ENCODE peak calls at places on chromosomes 2 and 18, in nine cellular contexts. D is CD8-positive, alpha-beta T cell; Y is RWPE1; P is AG04449; F is HepG2; J is ovary; N is PC-9; W is MCF 10A; B is astrocyte of the spinal cord. V is an unnamed sample.

GRCh38 chr2:68878071-68878711 is 7.0 kb upstream of the BMP10 start:
- DNase-seq in F (no peak), P (no peak), D (no peak), W (no peak), N (no peak), B (no peak), J (no peak), Y (no peak), V (no peak)

GRCh38 chr2:18455256-18455862 is 105.1 kb downstream of the RDH14 start:
- DNase-seq in B (peak; percentile 62), Y (peak; percentile 24), N (no peak), J (no peak), P (peak; percentile 70), W (peak; percentile 17), D (no peak), F (peak; percentile 13), V (no peak)

GRCh38 chr18:46167971-46168370 is 63.8 kb downstream of the HAUS1 start:
- DNase-seq in D (no peak), N (peak; percentile 50), W (no peak), P (no peak), Y (no peak), B (no peak), F (no peak), J (no peak), V (no peak)

GRCh38 chr2:178947006-178947405 is 102.9 kb downstream of the CCDC141 start:
- DNase-seq in N (no peak), P (no peak), Y (no peak), F (no peak), J (no peak), D (no peak), B (no peak), W (no peak), V (no peak)

GRCh38 chr2:68607837-68608236 is 35.5 kb upstream of the PROKR1 start:
- DNase-seq in D (no peak), Y (no peak), P (no peak), N (no peak), B (no peak), J (no peak), F (no peak), W (no peak), V (no peak)

GRCh38 chr2:212021947-212022346 is 516.7 kb downstream of the ERBB4 start:
- DNase-seq in N (no peak), F (peak; percentile 7), W (peak; percentile 36), P (no peak), B (peak; percentile 66), Y (no peak), D (no peak), J (no peak), V (no peak)

GRCh38 chr2:180050246-180050645 is 43.1 kb upstream of the CWC22 start:
- DNase-seq in P (no peak), D (no peak), B (no peak), F (no peak), J (no peak), Y (no peak), N (no peak), W (peak; percentile 23), V (no peak)

GRCh38 chr2:198913394-198914152 is 544.2 kb downstream of the SATB2 start:
- DNase-seq in D (no peak), N (no peak), W (no peak), F (no peak), J (no peak), B (no peak), Y (no peak), P (peak; percentile 3), V (no peak)

GRCh38 chr18:57624988-57625387 is 3.4 kb upstream of the NARS1 start:
- DNase-seq in N (peak; percentile 55), F (no peak), P (no peak), Y (peak; percentile 8), J (no peak), D (no peak), B (peak; percentile 57), W (peak; percentile 11), V (peak; percentile 31)

DNA sequence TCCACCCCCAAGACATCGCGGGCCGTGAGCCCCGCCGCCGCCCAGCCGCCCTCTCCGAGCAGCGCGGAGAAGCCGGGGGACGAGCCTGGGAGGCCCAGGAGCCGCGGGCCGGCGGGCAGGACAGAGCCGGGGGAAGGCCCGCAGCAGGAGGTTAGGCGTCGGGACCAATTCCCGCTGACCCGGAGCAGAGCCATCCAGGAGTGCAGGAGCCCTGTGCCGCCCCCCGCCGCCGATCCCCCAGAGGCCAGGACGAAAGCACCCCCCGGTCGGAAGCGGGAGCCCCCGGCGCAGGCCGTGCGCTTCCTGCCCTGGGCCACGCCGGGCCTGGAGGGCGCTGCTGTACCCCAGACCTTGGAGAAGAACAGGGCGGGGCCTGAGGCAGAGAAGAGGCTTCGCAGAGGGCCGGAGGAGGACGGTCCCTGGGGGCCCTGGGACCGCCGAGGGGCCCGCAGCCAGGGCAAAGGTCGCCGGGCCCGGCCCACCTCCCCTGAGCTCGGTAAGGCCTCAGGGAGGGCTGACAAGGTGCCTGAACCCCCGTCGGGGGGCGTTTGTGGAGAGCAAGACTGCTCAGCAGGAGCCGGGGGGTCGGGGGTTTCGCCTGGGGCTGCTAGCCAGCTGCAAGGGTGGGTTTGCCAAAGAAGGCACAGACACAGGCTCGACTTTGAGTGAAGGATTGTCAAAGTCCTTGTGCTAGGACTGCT is 14.3 kb downstream of the SPEG start:
- DNase-seq in Y (no peak), F (no peak), W (no peak), J (no peak), B (no peak), N (no peak), P (no peak), D (peak; percentile 16), V (no peak)
- TF ChIP-seq CTCF in Y (no peak), F (peak; percentile 35), W (no peak), J (no peak), B (no peak), N (no peak), P (no peak), D (no peak), V (no peak)

GRCh38 chr18:48139427-48140347 is 209.2 kb upstream of the SMAD2 start:
- DNase-seq in W (peak; percentile 85), Y (no peak), D (no peak), J (peak; percentile 79), F (no peak), N (peak; percentile 74), B (no peak), P (no peak), V (no peak)

GRCh38 chr18:48136544-48137353 is 206.3 kb upstream of the SMAD2 start:
- DNase-seq in J (peak; percentile 49), F (no peak), P (no peak), D (no peak), B (no peak), W (no peak), N (no peak), Y (no peak), V (no peak)

GRCh38 chr18:48137354-48138208 is 207.1 kb upstream of the SMAD2 start:
- DNase-seq in W (no peak), B (no peak), N (no peak), Y (no peak), J (no peak), D (no peak), F (no peak), P (no peak), V (peak; percentile 9)

GRCh38 chr18:48138660-48139426 is 208.4 kb upstream of the SMAD2 start:
- DNase-seq in B (no peak), P (no peak), J (no peak), F (no peak), D (no peak), W (no peak), N (no peak), Y (no peak), V (no peak)

DNA sequence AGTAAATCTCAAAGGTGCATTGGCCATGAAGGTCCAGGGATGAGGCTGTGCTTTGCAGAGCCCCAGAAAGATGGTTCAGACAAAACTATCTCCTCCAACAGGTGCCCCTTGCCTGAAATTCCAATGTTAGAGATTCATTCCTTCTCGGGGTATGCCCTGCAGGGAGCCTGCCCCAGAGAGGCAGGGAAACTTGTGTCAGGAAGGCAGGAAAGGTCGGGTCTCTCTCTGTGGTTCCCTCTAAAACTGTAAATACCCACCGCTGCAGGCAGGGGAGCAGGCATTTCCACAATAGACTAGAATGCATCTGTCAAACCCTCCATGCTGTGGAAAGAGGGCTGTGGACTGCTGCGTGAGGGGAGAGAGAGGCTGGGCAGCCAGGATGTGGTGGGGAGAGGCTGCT is 207.8 kb upstream of the SMAD2 start:
- DNase-seq in W (no peak), F (no peak), P (no peak), J (no peak), B (no peak), N (no peak), D (no peak), Y (no peak), V (no peak)
- TF ChIP-seq CTCF in W (no peak), F (no peak), P (no peak), J (no peak), B (no peak), N (no peak), D (no peak), Y (no peak), V (peak; percentile 2)

GRCh38 chr2:23624378-23624777 is 239.4 kb downstream of the KLHL29 start:
- DNase-seq in N (no peak), F (peak; percentile 28), D (no peak), W (peak; percentile 27), J (no peak), Y (no peak), B (no peak), P (no peak), V (no peak)
- TF ChIP-seq CTCF in N (peak; percentile 73), F (peak; percentile 80), D (no peak), W (peak; percentile 42), J (no peak), Y (peak; percentile 27), B (peak; percentile 55), P (peak; percentile 13), V (peak; percentile 42)

GRCh38 chr2:80429251-80429650 is 124.7 kb upstream of the LRRTM1 start:
- DNase-seq in N (no peak), B (no peak), Y (no peak), P (no peak), F (no peak), W (no peak), J (no peak), D (no peak), V (peak; percentile 14)
- TF ChIP-seq CTCF in N (no peak), B (no peak), Y (no peak), P (no peak), F (no peak), W (no peak), J (no peak), D (no peak), V (peak; percentile 37)

GRCh38 chr18:669077-669476 is 11.6 kb downstream of the TYMS start:
- DNase-seq in P (no peak), J (no peak), Y (no peak), D (no peak), F (no peak), B (no peak), W (no peak), N (no peak), V (no peak)

GRCh38 chr18:662197-662596 is 4.7 kb downstream of the TYMS start:
- DNase-seq in Y (no peak), J (no peak), N (no peak), F (no peak), W (no peak), D (no peak), B (no peak), P (no peak), V (no peak)

GRCh38 chr18:666628-667027 is 9.2 kb downstream of the TYMS start:
- DNase-seq in J (no peak), Y (no peak), P (no peak), N (no peak), W (no peak), F (no peak), D (no peak), B (no peak), V (no peak)

GRCh38 chr18:668263-668662 is 10.8 kb downstream of the TYMS start:
- DNase-seq in F (no peak), W (no peak), B (no peak), D (no peak), Y (no peak), P (no peak), N (no peak), J (no peak), V (no peak)

GRCh38 chr18:666177-666576 is 8.7 kb downstream of the TYMS start:
- DNase-seq in N (no peak), W (no peak), J (no peak), Y (no peak), P (no peak), F (no peak), D (no peak), B (no peak), V (no peak)
- TF ChIP-seq CTCF in N (no peak), W (no peak), J (no peak), Y (no peak), P (peak; percentile 14), F (peak; percentile 63), D (no peak), B (peak; percentile 42), V (peak; percentile 11)